ENCODE peak calls at places on chromosomes 13 and 19, in five cellular contexts. Q, J, A, F and O are unnamed samples.

GRCh38 chr13:39895254-39895653 is 239.8 kb downstream of the COG6 start:
- DNase-seq in Q (no peak), J (no peak), A (no peak), F (no peak), O (no peak)

GRCh38 chr19:10680545-10681135 is 20.6 kb upstream of the QTRT1 start:
- DNase-seq in Q (no peak), J (no peak), A (no peak), F (no peak), O (no peak)

GRCh38 chr13:48896312-48896711 is 79.4 kb upstream of the FNDC3A start:
- DNase-seq in Q (peak; percentile 4), J (no peak), A (no peak), F (no peak), O (no peak)

GRCh38 chr19:5018224-5019015 is 49.5 kb downstream of the KDM4B start:
- DNase-seq in Q (no peak), J (no peak), A (no peak), F (no peak), O (no peak)

GRCh38 chr13:113172419-113172926 is 14.0 kb downstream of the PROZ start:
- DNase-seq in Q (no peak), J (no peak), A (no peak), F (no peak), O (no peak)

GRCh38 chr13:62837895-62838294 is 1422.2 kb upstream of the PCDH20 start:
- DNase-seq in Q (peak; percentile 9), J (no peak), A (no peak), F (no peak), O (no peak)

GRCh38 chr13:25232937-25233515 is 54.3 kb downstream of the MTMR6 start:
- DNase-seq in Q (peak; percentile 41), J (no peak), A (no peak), F (no peak), O (no peak)

GRCh38 chr13:25882732-25883357 is 169.0 kb downstream of the SHISA2 start:
- DNase-seq in Q (no peak), J (no peak), A (no peak), F (no peak), O (no peak)

GRCh38 chr19:44615529-44616247 is 2.3 kb downstream of the IGSF23 start:
- DNase-seq in Q (no peak), J (no peak), A (no peak), F (no peak), O (no peak)

GRCh38 chr19:46349311-46349993 is 2.6 kb downstream of the PPP5C start:
- DNase-seq in Q (no peak), J (peak; percentile 58), A (no peak), F (no peak), O (no peak)

GRCh38 chr13:107742544-107742943 is 472.8 kb downstream of the LIG4 start:
- DNase-seq in Q (no peak), J (no peak), A (no peak), F (no peak), O (no peak)

GRCh38 chr13:100235311-100235901 is 146.5 kb downstream of the PCCA start:
- DNase-seq in Q (peak; percentile 46), J (no peak), A (no peak), F (no peak), O (no peak)

GRCh38 chr13:87884874-87885273 is 213.7 kb downstream of the SLITRK5 start:
- DNase-seq in Q (no peak), J (no peak), A (no peak), F (no peak), O (no peak)

GRCh38 chr13:40476175-40476958 is 190.1 kb downstream of the FOXO1 start:
- DNase-seq in Q (peak; percentile 67), J (no peak), A (no peak), F (no peak), O (no peak)

GRCh38 chr19:8826371-8826770 is 5.7 kb downstream of the ZNF558 start:
- DNase-seq in Q (peak; percentile 4), J (no peak), A (no peak), F (no peak), O (no peak)

GRCh38 chr19:2636897-2637683 is 65.4 kb downstream of the GNG7 start:
- DNase-seq in Q (peak; percentile 52), J (peak; percentile 73), A (peak; percentile 72), F (peak; percentile 75), O (peak; percentile 72)

GRCh38 chr13:75480691-75481175 is 1.2 kb downstream of the TBC1D4 start:
- DNase-seq in Q (peak; percentile 59), J (peak; percentile 87), A (peak; percentile 61), F (peak; percentile 67), O (peak; percentile 80)

GRCh38 chr19:51733742-51734522 is 10.1 kb upstream of the HAS1 start:
- DNase-seq in Q (no peak), J (no peak), A (no peak), F (no peak), O (no peak)

GRCh38 chr13:46015374-46015773 is 37.2 kb downstream of the ZC3H13 start:
- DNase-seq in Q (no peak), J (no peak), A (no peak), F (no peak), O (no peak)
- H3K27ac ChIP-seq in Q (no peak overlapping the region), J (no peak overlapping the region), A (no peak overlapping the region), F (no peak overlapping the region), O (no peak overlapping the region)

GRCh38 chr19:23055501-23055900 is 52.5 kb upstream of the ZNF728 start:
- DNase-seq in Q (no peak), J (no peak), A (no peak), F (no peak), O (no peak)
- TF ChIP-seq EP300 in Q (no peak), J (no peak), A (no peak), F (no peak), O (no peak)

GRCh38 chr19:21020298-21021227 is at the start of gene ZNF430:
- DNase-seq in Q (peak; percentile 94), J (peak; percentile 96), A (peak; percentile 93), F (peak; percentile 96), O (peak; percentile 94)
- TF ChIP-seq POLR2A in Q (peak; percentile 35), J (peak; percentile 49), A (peak; percentile 50), F (peak; percentile 21), O (no peak)

GRCh38 chr19:791605-792360 is 5.5 kb upstream of the PTBP1 start:
- DNase-seq in Q (peak; percentile 52), J (no peak), A (no peak), F (no peak), O (no peak)
- H3K27ac ChIP-seq in Q (peak overlapping the region; percentile 93), J (peak overlapping the region; percentile 88), A (no peak overlapping the region), F (no peak overlapping the region), O (peak overlapping the region; percentile 42)

DNA sequence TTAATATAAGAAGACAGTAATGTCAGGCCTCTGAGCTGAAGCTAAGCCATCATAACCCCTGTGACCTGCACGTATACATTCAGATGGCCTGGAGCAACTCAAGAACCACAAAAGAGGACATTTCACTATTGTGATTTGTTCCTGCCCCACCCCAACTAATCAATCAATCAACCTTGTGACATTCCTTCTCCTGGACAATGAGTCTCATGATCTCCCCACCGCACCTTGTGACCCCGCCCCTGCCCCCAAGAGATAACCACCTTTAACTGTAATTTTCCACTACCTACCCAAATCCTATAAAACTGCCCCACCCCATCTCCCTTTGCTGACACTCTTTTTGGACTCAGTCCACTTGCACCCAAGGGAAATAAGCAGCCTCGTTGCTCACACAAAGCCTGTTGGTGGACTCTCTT is 14.1 kb downstream of the CD70 start:
- DNase-seq in Q (peak; percentile 42), J (no peak), A (no peak), F (no peak), O (no peak)
- TF ChIP-seq EP300 in Q (no peak), J (no peak), A (no peak), F (no peak), O (no peak)

GRCh38 chr13:49932868-49933267 is 3.3 kb downstream of the SPRYD7 start:
- DNase-seq in Q (no peak), J (no peak), A (no peak), F (no peak), O (no peak)

GRCh38 chr13:49936943-49937273 is 768 bp upstream of the SPRYD7 start:
- DNase-seq in Q (no peak), J (peak; percentile 35), A (no peak), F (no peak), O (no peak)

GRCh38 chr13:49936085-49936942 is at the start of gene SPRYD7:
- DNase-seq in Q (peak; percentile 98), J (peak; percentile 99), A (peak; percentile 97), F (peak; percentile 98), O (peak; percentile 98)

GRCh38 chr13:49933511-49933910 is 2.6 kb downstream of the SPRYD7 start:
- DNase-seq in Q (no peak), J (no peak), A (no peak), F (no peak), O (no peak)

DNA sequence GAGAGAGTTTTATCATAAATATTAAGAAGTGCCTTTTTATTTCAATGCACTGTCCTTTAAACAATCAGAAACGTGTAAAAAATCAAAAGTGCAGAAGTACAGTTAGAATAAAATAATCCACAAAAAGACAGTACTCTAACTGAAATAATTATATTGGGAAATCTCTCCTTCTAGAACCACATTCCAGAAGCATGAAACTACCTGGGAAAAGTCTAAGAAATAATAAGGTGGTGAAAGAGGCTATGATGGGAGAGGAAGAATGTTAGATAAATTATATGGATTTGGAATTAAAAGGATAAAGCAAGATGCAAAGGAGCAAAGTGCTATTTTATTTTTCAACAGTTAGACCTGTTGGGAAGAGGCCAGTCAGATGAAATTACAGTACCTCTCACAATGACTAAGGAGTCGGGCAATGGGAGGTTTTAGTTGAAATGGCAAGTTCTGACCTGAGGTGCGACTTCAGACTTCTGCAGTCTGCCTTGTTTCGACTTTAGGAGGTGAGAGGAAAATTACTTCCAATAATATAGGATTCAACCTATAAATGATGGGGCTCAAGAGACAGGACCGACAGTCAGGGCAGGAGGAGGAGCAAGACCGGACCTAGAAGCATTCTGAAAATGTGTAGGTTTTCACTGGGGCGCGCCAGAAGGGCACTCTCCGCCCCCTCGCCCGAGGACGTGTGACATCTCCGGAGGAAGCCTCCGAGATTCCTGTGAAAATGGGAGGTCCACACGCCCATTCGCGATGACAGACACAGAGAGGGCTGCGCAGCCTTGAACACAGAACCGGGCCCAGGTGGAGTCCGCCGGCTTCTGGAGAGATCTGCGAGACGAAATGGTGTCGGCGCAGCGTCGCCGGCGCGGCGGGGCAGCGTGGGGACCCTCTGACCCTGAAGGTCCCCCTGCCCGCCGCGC is 712 bp downstream of the SPRYD7 start:
- DNase-seq in Q (peak; percentile 82), J (peak; percentile 53), A (peak; percentile 21), F (peak; percentile 71), O (peak; percentile 33)
- TF ChIP-seq POLR2A in Q (no peak), J (peak; percentile 11), A (no peak), F (no peak), O (no peak)